ENCODE peak calls at places on chromosomes 2 and 18, in five cellular contexts. One of them, this sample, is unnamed.

GRCh38 chr2:228507870-228508269 is 326.4 kb upstream of the SPHKAP start:
- DNase-seq in HepG2: no peak
- DNase-seq in A549: no peak
- DNase-seq in IMR-90: no peak
- DNase-seq in H1: peak; percentile 75
- DNase-seq in this sample: no peak

GRCh38 chr18:56565596-56566355 is 72.6 kb downstream of the TXNL1 start:
- DNase-seq in HepG2: peak; percentile 47
- DNase-seq in A549: no peak
- DNase-seq in IMR-90: peak; percentile 92
- DNase-seq in H1: no peak
- DNase-seq in this sample: no peak

GRCh38 chr2:172288603-172289002 is 138.8 kb upstream of the ITGA6 start:
- DNase-seq in HepG2: no peak
- DNase-seq in A549: no peak
- DNase-seq in IMR-90: peak; percentile 47
- DNase-seq in H1: no peak
- DNase-seq in this sample: no peak

GRCh38 chr2:220034356-220035121 is 407.1 kb downstream of the SLC4A3 start:
- DNase-seq in HepG2: no peak
- DNase-seq in A549: no peak
- DNase-seq in IMR-90: peak; percentile 72
- DNase-seq in H1: no peak
- DNase-seq in this sample: no peak

GRCh38 chr2:241443486-241444223 is 64.7 kb downstream of the STK25 start:
- DNase-seq in HepG2: no peak
- DNase-seq in A549: no peak
- DNase-seq in IMR-90: peak; percentile 57
- DNase-seq in H1: no peak
- DNase-seq in this sample: no peak

GRCh38 chr2:39994151-39994550 is 215.1 kb upstream of the THUMPD2 start:
- DNase-seq in HepG2: no peak
- DNase-seq in A549: no peak
- DNase-seq in IMR-90: peak; percentile 92
- DNase-seq in H1: no peak
- DNase-seq in this sample: no peak

GRCh38 chr2:192559541-192560126 is 364.9 kb upstream of the TMEFF2 start:
- DNase-seq in HepG2: no peak
- DNase-seq in A549: peak; percentile 31
- DNase-seq in IMR-90: no peak
- DNase-seq in H1: no peak
- DNase-seq in this sample: no peak

GRCh38 chr18:25621144-25621543 is 269.2 kb upstream of the ZNF521 start:
- DNase-seq in HepG2: no peak
- DNase-seq in A549: no peak
- DNase-seq in IMR-90: peak; percentile 35
- DNase-seq in H1: no peak
- DNase-seq in this sample: no peak

GRCh38 chr18:46167971-46168370 is 63.8 kb downstream of the HAUS1 start:
- DNase-seq in HepG2: no peak
- DNase-seq in A549: no peak
- DNase-seq in IMR-90: no peak
- DNase-seq in H1: no peak
- DNase-seq in this sample: no peak

GRCh38 chr2:97348265-97348664 is 235.3 kb downstream of the ANKRD36 start:
- DNase-seq in HepG2: no peak
- DNase-seq in A549: no peak
- DNase-seq in IMR-90: no peak
- DNase-seq in H1: no peak
- DNase-seq in this sample: no peak

GRCh38 chr2:38633895-38634294 is 31.2 kb upstream of the HNRNPLL start:
- DNase-seq in HepG2: no peak
- DNase-seq in A549: no peak
- DNase-seq in IMR-90: no peak
- DNase-seq in H1: no peak
- DNase-seq in this sample: no peak

GRCh38 chr2:1807167-1807566 is 62.9 kb upstream of the PXDN start:
- DNase-seq in HepG2: no peak
- DNase-seq in A549: no peak
- DNase-seq in IMR-90: no peak
- DNase-seq in H1: no peak
- DNase-seq in this sample: no peak

GRCh38 chr2:64653174-64654062 is at the start of gene SERTAD2:
- DNase-seq in HepG2: peak; percentile 75
- DNase-seq in A549: peak; percentile 91
- DNase-seq in IMR-90: peak; percentile 84
- DNase-seq in H1: peak; percentile 27
- DNase-seq in this sample: peak; percentile 93

GRCh38 chr18:59715445-59715844 is 18.2 kb upstream of the CCBE1 start:
- DNase-seq in HepG2: no peak
- DNase-seq in A549: no peak
- DNase-seq in IMR-90: peak; percentile 54
- DNase-seq in H1: no peak
- DNase-seq in this sample: no peak

GRCh38 chr2:206438196-206438727 is 5.1 kb upstream of the ADAM23 start:
- DNase-seq in HepG2: no peak
- DNase-seq in A549: no peak
- DNase-seq in IMR-90: no peak
- DNase-seq in H1: no peak
- DNase-seq in this sample: no peak

GRCh38 chr2:168149431-168149830 is 98.0 kb downstream of the STK39 start:
- DNase-seq in HepG2: no peak
- DNase-seq in A549: no peak
- DNase-seq in IMR-90: peak; percentile 24
- DNase-seq in H1: no peak
- DNase-seq in this sample: no peak

GRCh38 chr2:102765061-102765460 is 3.2 kb downstream of the TMEM182 start:
- DNase-seq in HepG2: no peak
- DNase-seq in A549: no peak
- DNase-seq in IMR-90: no peak
- DNase-seq in H1: no peak
- DNase-seq in this sample: no peak

GRCh38 chr2:175973373-175973772 is 28.7 kb downstream of the LNPK start:
- DNase-seq in HepG2: no peak
- DNase-seq in A549: no peak
- DNase-seq in IMR-90: no peak
- DNase-seq in H1: no peak
- DNase-seq in this sample: no peak

GRCh38 chr2:124333789-124334188 is 308.7 kb downstream of the CNTNAP5 start:
- DNase-seq in HepG2: no peak
- DNase-seq in A549: no peak
- DNase-seq in IMR-90: no peak
- DNase-seq in H1: no peak
- DNase-seq in this sample: no peak

GRCh38 chr2:144559681-144560080 is 39.8 kb upstream of the ZEB2 start:
- DNase-seq in HepG2: no peak
- DNase-seq in A549: no peak
- DNase-seq in IMR-90: no peak
- DNase-seq in H1: no peak
- DNase-seq in this sample: no peak

GRCh38 chr2:70641263-70641784 is 87.7 kb upstream of the TGFA start:
- DNase-seq in HepG2: no peak
- DNase-seq in A549: no peak
- DNase-seq in IMR-90: peak; percentile 2
- DNase-seq in H1: no peak
- DNase-seq in this sample: no peak

GRCh38 chr2:112301171-112301584 is 25.8 kb downstream of the ZC3H6 start:
- DNase-seq in HepG2: peak; percentile 24
- DNase-seq in A549: no peak
- DNase-seq in IMR-90: peak; percentile 77
- DNase-seq in H1: no peak
- DNase-seq in this sample: no peak

GRCh38 chr18:22914633-22915032 is 18.5 kb upstream of the RBBP8 start:
- DNase-seq in HepG2: peak; percentile 34
- DNase-seq in A549: no peak
- DNase-seq in IMR-90: no peak
- DNase-seq in H1: no peak
- DNase-seq in this sample: no peak

GRCh38 chr18:30970201-30970816 is 72.2 kb downstream of the DSC3 start:
- DNase-seq in HepG2: peak; percentile 31
- DNase-seq in A549: peak; percentile 44
- DNase-seq in IMR-90: peak; percentile 2
- DNase-seq in H1: no peak
- DNase-seq in this sample: no peak

GRCh38 chr2:197107291-197108269 is 181.1 kb upstream of the PGAP1 start:
- DNase-seq in HepG2: no peak
- DNase-seq in A549: peak; percentile 53
- DNase-seq in IMR-90: peak; percentile 69
- DNase-seq in H1: no peak
- DNase-seq in this sample: no peak

GRCh38 chr2:155026646-155027045 is 328.2 kb downstream of the KCNJ3 start:
- DNase-seq in HepG2: no peak
- DNase-seq in A549: no peak
- DNase-seq in IMR-90: no peak
- DNase-seq in H1: no peak
- DNase-seq in this sample: no peak

GRCh38 chr18:37248281-37248680 is 317.3 kb downstream of the CELF4 start:
- DNase-seq in HepG2: no peak
- DNase-seq in A549: no peak
- DNase-seq in IMR-90: no peak
- DNase-seq in H1: no peak
- DNase-seq in this sample: no peak

GRCh38 chr2:232838406-232838874 is 31.6 kb upstream of the SNORC start:
- DNase-seq in HepG2: peak; percentile 33
- DNase-seq in A549: peak; percentile 13
- DNase-seq in IMR-90: peak; percentile 29
- DNase-seq in H1: no peak
- DNase-seq in this sample: peak; percentile 20

GRCh38 chr18:75204262-75204977 is 4.5 kb downstream of the PTGR3 start:
- DNase-seq in HepG2: no peak
- DNase-seq in A549: no peak
- DNase-seq in IMR-90: peak; percentile 36
- DNase-seq in H1: no peak
- DNase-seq in this sample: no peak

GRCh38 chr2:179344280-179344961 is 79.8 kb upstream of the SESTD1 start:
- DNase-seq in HepG2: peak; percentile 87
- DNase-seq in A549: peak; percentile 39
- DNase-seq in IMR-90: peak; percentile 31
- DNase-seq in H1: no peak
- DNase-seq in this sample: no peak

GRCh38 chr2:62114564-62114963 is 81.4 kb upstream of the B3GNT2 start:
- DNase-seq in HepG2: no peak
- DNase-seq in A549: no peak
- DNase-seq in IMR-90: no peak
- DNase-seq in H1: no peak
- DNase-seq in this sample: no peak

GRCh38 chr2:70553334-70553583 is 367 bp downstream of the TGFA start:
- DNase-seq in HepG2: peak; percentile 49
- DNase-seq in A549: peak; percentile 32
- DNase-seq in IMR-90: no peak
- DNase-seq in H1: no peak
- DNase-seq in this sample: no peak

DNA sequence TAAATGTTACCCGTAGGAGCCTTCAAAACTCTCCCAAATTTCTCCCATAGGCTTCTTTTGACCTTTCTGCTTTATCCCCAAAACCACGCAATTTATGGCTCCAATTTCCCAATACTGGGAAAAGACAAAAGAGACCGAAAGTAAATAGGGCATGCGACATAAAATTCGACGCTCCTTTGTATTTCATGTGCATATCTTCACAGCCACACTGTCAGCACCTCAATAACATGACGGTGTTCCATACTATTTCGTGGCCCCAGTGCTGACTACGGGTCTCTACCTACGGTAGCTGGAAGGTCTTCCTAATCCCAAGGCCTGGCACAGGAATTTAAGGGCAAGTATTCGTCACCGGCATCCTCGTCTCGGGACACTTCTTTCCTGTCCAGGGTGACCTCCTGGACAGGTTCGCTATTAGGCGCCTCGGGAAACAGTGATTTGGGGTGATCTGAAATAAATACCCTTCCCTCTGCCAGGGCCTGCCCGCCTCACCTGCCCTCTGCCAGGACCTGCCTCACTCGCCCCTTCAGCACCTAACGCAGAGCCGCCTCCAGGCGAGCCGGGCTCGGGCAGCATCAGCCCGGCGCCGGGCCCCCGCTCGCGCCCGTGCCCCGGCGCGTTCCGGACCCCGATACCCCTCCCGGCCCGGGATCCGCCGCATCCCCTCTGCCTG is 742 bp downstream of the DTNB start:
- DNase-seq in HepG2: peak; percentile 43
- DNase-seq in A549: peak; percentile 65
- DNase-seq in IMR-90: peak; percentile 22
- DNase-seq in H1: no peak
- DNase-seq in this sample: no peak
- TF ChIP-seq MAFK in HepG2: no peak
- TF ChIP-seq MAFK in A549: no peak
- TF ChIP-seq MAFK in IMR-90: no peak
- TF ChIP-seq MAFK in H1: no peak
- TF ChIP-seq MAFK in this sample: no peak

DNA sequence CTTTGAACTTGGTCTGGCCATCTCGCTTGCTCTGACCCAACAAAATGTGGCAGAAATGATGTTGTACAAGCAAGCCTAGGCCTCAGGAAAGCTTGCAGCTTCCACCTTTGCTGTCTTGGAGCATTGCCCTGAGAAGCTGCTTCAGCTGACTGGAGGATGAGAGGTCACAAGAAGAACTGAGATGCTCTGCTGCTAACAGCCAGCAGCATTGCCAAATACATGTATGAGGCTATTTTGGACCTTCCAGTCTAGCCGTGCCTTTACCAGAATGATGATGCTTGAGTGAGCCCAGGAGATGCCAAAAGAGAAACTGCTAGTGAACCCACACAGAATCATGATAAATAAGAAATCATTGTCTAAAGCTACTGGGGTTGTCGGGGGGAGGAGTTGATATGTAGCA is 13.2 kb upstream of the ITGAV start:
- DNase-seq in HepG2: no peak
- DNase-seq in A549: peak; percentile 28
- DNase-seq in IMR-90: peak; percentile 65
- DNase-seq in H1: no peak
- DNase-seq in this sample: no peak
- TF ChIP-seq MAFK in HepG2: no peak
- TF ChIP-seq MAFK in A549: no peak
- TF ChIP-seq MAFK in IMR-90: no peak
- TF ChIP-seq MAFK in H1: no peak
- TF ChIP-seq MAFK in this sample: no peak

DNA sequence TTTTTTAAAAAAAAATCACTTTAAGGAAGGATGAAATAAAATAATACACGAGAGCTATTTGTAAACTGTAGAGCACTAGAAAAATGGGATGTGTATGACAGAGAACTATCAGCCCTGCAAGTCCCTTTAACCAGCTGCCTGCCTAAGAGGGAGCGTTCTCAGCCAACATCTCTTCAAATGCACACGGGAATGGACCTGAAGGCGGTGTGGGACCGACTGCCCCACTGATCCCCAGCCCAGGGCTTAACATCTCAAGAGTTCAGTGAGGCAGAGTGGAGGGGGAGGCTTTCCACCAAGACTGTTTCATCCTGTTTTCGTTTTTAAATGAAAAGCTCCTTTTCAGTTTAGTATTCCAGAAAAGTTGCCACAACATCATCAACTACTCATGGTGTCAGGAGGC is 2.2 kb downstream of the INPP4A start:
- DNase-seq in HepG2: no peak
- DNase-seq in A549: no peak
- DNase-seq in IMR-90: no peak
- DNase-seq in H1: no peak
- DNase-seq in this sample: no peak
- TF ChIP-seq MAFK in HepG2: no peak
- TF ChIP-seq MAFK in A549: no peak
- TF ChIP-seq MAFK in IMR-90: no peak
- TF ChIP-seq MAFK in H1: no peak
- TF ChIP-seq MAFK in this sample: no peak

GRCh38 chr2:69366-70344 is 23.4 kb upstream of the FAM110C start:
- DNase-seq in HepG2: peak; percentile 16
- DNase-seq in A549: peak; percentile 19
- DNase-seq in IMR-90: no peak
- DNase-seq in H1: no peak
- DNase-seq in this sample: peak; percentile 26
- TF ChIP-seq MAFK in HepG2: no peak
- TF ChIP-seq MAFK in A549: no peak
- TF ChIP-seq MAFK in IMR-90: no peak
- TF ChIP-seq MAFK in H1: peak; percentile 56
- TF ChIP-seq MAFK in this sample: peak; percentile 65

This sample was measured in K562.